ENCODE peak calls at places on chromosomes 7 and 10, in eight cellular contexts. One of them, this sample, is unnamed.
A peak's percentile ranks its signal among the peaks of the same experiment; 100 is the strongest.

GRCh38 chr7:17444673-17445072 is 146.2 kb downstream of the AHR start:
- DNase-seq in Peyer's patch: no peak
- DNase-seq in ovary: no peak
- DNase-seq in PC-9: peak; percentile 34
- DNase-seq in HCT116: peak; percentile 19
- DNase-seq in endothelial cell: no peak
- DNase-seq in GM23338: no peak
- DNase-seq in A549: peak; percentile 69
- DNase-seq in this sample: no peak

GRCh38 chr10:91799580-91799975 is 1.4 kb downstream of the TNKS2 start:
- DNase-seq in Peyer's patch: no peak
- DNase-seq in ovary: no peak
- DNase-seq in PC-9: no peak
- DNase-seq in HCT116: no peak
- DNase-seq in endothelial cell: no peak
- DNase-seq in GM23338: no peak
- DNase-seq in A549: no peak
- DNase-seq in this sample: no peak

GRCh38 chr7:91079491-91079890 is 184.7 kb upstream of the FZD1 start:
- DNase-seq in Peyer's patch: no peak
- DNase-seq in ovary: no peak
- DNase-seq in PC-9: no peak
- DNase-seq in HCT116: no peak
- DNase-seq in endothelial cell: no peak
- DNase-seq in GM23338: no peak
- DNase-seq in A549: no peak
- DNase-seq in this sample: no peak

GRCh38 chr10:106935978-106936451 is 228.5 kb downstream of the SORCS1 start:
- DNase-seq in Peyer's patch: no peak
- DNase-seq in ovary: no peak
- DNase-seq in PC-9: no peak
- DNase-seq in HCT116: no peak
- DNase-seq in endothelial cell: no peak
- DNase-seq in GM23338: no peak
- DNase-seq in A549: no peak
- DNase-seq in this sample: no peak

GRCh38 chr7:5450549-5451327 is 27.1 kb upstream of the TNRC18 start:
- DNase-seq in Peyer's patch: peak; percentile 67
- DNase-seq in ovary: peak; percentile 81
- DNase-seq in PC-9: peak; percentile 25
- DNase-seq in HCT116: no peak
- DNase-seq in endothelial cell: peak; percentile 65
- DNase-seq in GM23338: peak; percentile 83
- DNase-seq in A549: peak; percentile 41
- DNase-seq in this sample: no peak

GRCh38 chr10:38047666-38048065 is 37.2 kb downstream of the ZNF33A start:
- DNase-seq in Peyer's patch: no peak
- DNase-seq in ovary: no peak
- DNase-seq in PC-9: no peak
- DNase-seq in HCT116: no peak
- DNase-seq in endothelial cell: no peak
- DNase-seq in GM23338: no peak
- DNase-seq in A549: no peak
- DNase-seq in this sample: no peak

GRCh38 chr10:124385627-124386185 is 33.0 kb downstream of the OAT start:
- DNase-seq in Peyer's patch: no peak
- DNase-seq in ovary: peak; percentile 7
- DNase-seq in PC-9: no peak
- DNase-seq in HCT116: no peak
- DNase-seq in endothelial cell: no peak
- DNase-seq in GM23338: no peak
- DNase-seq in A549: no peak
- DNase-seq in this sample: no peak

GRCh38 chr10:113073549-113074189 is 123.6 kb downstream of the TCF7L2 start:
- DNase-seq in Peyer's patch: peak; percentile 87
- DNase-seq in ovary: peak; percentile 51
- DNase-seq in PC-9: peak; percentile 89
- DNase-seq in HCT116: peak; percentile 97
- DNase-seq in endothelial cell: no peak
- DNase-seq in GM23338: peak; percentile 75
- DNase-seq in A549: peak; percentile 99
- DNase-seq in this sample: peak; percentile 93

GRCh38 chr7:72170489-72170888 is 241.6 kb downstream of the CALN1 start:
- DNase-seq in Peyer's patch: no peak
- DNase-seq in ovary: no peak
- DNase-seq in PC-9: no peak
- DNase-seq in HCT116: no peak
- DNase-seq in endothelial cell: no peak
- DNase-seq in GM23338: no peak
- DNase-seq in A549: no peak
- DNase-seq in this sample: no peak

GRCh38 chr10:3906511-3907111 is 121.6 kb upstream of the KLF6 start:
- DNase-seq in Peyer's patch: no peak
- DNase-seq in ovary: peak; percentile 32
- DNase-seq in PC-9: no peak
- DNase-seq in HCT116: no peak
- DNase-seq in endothelial cell: no peak
- DNase-seq in GM23338: peak; percentile 38
- DNase-seq in A549: no peak
- DNase-seq in this sample: no peak

GRCh38 chr10:20100157-20100556 is 283.9 kb downstream of the PLXDC2 start:
- DNase-seq in Peyer's patch: no peak
- DNase-seq in ovary: no peak
- DNase-seq in PC-9: no peak
- DNase-seq in HCT116: no peak
- DNase-seq in endothelial cell: no peak
- DNase-seq in GM23338: no peak
- DNase-seq in A549: peak; percentile 5
- DNase-seq in this sample: no peak

GRCh38 chr10:30502266-30503058 is 68.5 kb downstream of the MAP3K8 start:
- DNase-seq in Peyer's patch: no peak
- DNase-seq in ovary: no peak
- DNase-seq in PC-9: peak; percentile 55
- DNase-seq in HCT116: no peak
- DNase-seq in endothelial cell: no peak
- DNase-seq in GM23338: no peak
- DNase-seq in A549: no peak
- DNase-seq in this sample: no peak

GRCh38 chr10:11295492-11295891 is 277.8 kb downstream of the CELF2 start:
- DNase-seq in Peyer's patch: no peak
- DNase-seq in ovary: no peak
- DNase-seq in PC-9: no peak
- DNase-seq in HCT116: no peak
- DNase-seq in endothelial cell: no peak
- DNase-seq in GM23338: no peak
- DNase-seq in A549: no peak
- DNase-seq in this sample: no peak

GRCh38 chr7:95686109-95686508 is 86.2 kb upstream of the DYNC1I1 start:
- DNase-seq in Peyer's patch: peak; percentile 49
- DNase-seq in ovary: peak; percentile 56
- DNase-seq in PC-9: peak; percentile 41
- DNase-seq in HCT116: peak; percentile 54
- DNase-seq in endothelial cell: peak; percentile 34
- DNase-seq in GM23338: peak; percentile 67
- DNase-seq in A549: peak; percentile 81
- DNase-seq in this sample: no peak

GRCh38 chr10:102752266-102752930 is 8.7 kb downstream of the WBP1L start:
- DNase-seq in Peyer's patch: no peak
- DNase-seq in ovary: peak; percentile 9
- DNase-seq in PC-9: no peak
- DNase-seq in HCT116: no peak
- DNase-seq in endothelial cell: no peak
- DNase-seq in GM23338: no peak
- DNase-seq in A549: no peak
- DNase-seq in this sample: no peak

GRCh38 chr10:17229967-17230682 is 2.1 kb downstream of the VIM start:
- DNase-seq in Peyer's patch: peak; percentile 86
- DNase-seq in ovary: peak; percentile 83
- DNase-seq in PC-9: peak; percentile 87
- DNase-seq in HCT116: peak; percentile 89
- DNase-seq in endothelial cell: peak; percentile 52
- DNase-seq in GM23338: peak; percentile 93
- DNase-seq in A549: peak; percentile 91
- DNase-seq in this sample: peak; percentile 92

GRCh38 chr7:2037301-2037804 is 195.4 kb downstream of the MAD1L1 start:
- DNase-seq in Peyer's patch: peak; percentile 34
- DNase-seq in ovary: no peak
- DNase-seq in PC-9: no peak
- DNase-seq in HCT116: no peak
- DNase-seq in endothelial cell: no peak
- DNase-seq in GM23338: no peak
- DNase-seq in A549: no peak
- DNase-seq in this sample: peak; percentile 44

GRCh38 chr10:1171182-1171581 is 115.0 kb downstream of the WDR37 start:
- DNase-seq in Peyer's patch: peak; percentile 0
- DNase-seq in ovary: no peak
- DNase-seq in PC-9: no peak
- DNase-seq in HCT116: no peak
- DNase-seq in endothelial cell: no peak
- DNase-seq in GM23338: no peak
- DNase-seq in A549: no peak
- DNase-seq in this sample: no peak

GRCh38 chr10:1170867-1171180 is 114.6 kb downstream of the WDR37 start:
- DNase-seq in Peyer's patch: peak; percentile 33
- DNase-seq in ovary: no peak
- DNase-seq in PC-9: no peak
- DNase-seq in HCT116: no peak
- DNase-seq in endothelial cell: no peak
- DNase-seq in GM23338: no peak
- DNase-seq in A549: no peak
- DNase-seq in this sample: no peak

GRCh38 chr10:1169186-1169885 is 113.2 kb downstream of the WDR37 start:
- DNase-seq in Peyer's patch: peak; percentile 34
- DNase-seq in ovary: no peak
- DNase-seq in PC-9: no peak
- DNase-seq in HCT116: no peak
- DNase-seq in endothelial cell: no peak
- DNase-seq in GM23338: no peak
- DNase-seq in A549: no peak
- DNase-seq in this sample: no peak

GRCh38 chr10:1171586-1171985 is 115.4 kb downstream of the WDR37 start:
- DNase-seq in Peyer's patch: peak; percentile 24
- DNase-seq in ovary: no peak
- DNase-seq in PC-9: no peak
- DNase-seq in HCT116: no peak
- DNase-seq in endothelial cell: no peak
- DNase-seq in GM23338: no peak
- DNase-seq in A549: no peak
- DNase-seq in this sample: no peak

GRCh38 chr10:1169981-1170866 is 114.0 kb downstream of the WDR37 start:
- DNase-seq in Peyer's patch: peak; percentile 7
- DNase-seq in ovary: no peak
- DNase-seq in PC-9: no peak
- DNase-seq in HCT116: no peak
- DNase-seq in endothelial cell: no peak
- DNase-seq in GM23338: no peak
- DNase-seq in A549: no peak
- DNase-seq in this sample: no peak
- TF ChIP-seq CTCF in Peyer's patch: no peak
- TF ChIP-seq CTCF in ovary: no peak
- TF ChIP-seq CTCF in PC-9: no peak
- TF ChIP-seq CTCF in HCT116: no peak
- TF ChIP-seq CTCF in endothelial cell: no peak
- TF ChIP-seq CTCF in GM23338: peak; percentile 5
- TF ChIP-seq CTCF in A549: no peak
- TF ChIP-seq CTCF in this sample: no peak

DNA sequence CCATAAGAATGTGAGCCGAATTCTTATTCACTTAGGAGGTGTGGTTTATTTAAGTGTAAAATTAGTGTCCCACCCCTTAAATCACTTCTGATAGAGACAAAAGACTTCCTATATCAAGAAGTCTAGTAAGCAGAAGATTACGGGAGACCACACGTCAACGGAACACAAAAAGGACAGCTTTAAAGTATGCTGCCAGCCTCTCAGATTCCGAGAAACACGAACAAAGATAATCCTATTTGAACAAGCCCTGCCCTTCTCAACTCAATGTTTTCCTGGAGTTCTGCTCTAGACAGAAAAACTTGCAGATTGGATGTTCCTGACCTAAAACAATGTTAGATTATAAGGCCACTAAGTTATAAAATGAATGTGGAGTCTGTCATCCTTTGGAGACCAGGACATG is 4.9 kb upstream of the MCU start:
- DNase-seq in Peyer's patch: no peak
- DNase-seq in ovary: no peak
- DNase-seq in PC-9: no peak
- DNase-seq in HCT116: no peak
- DNase-seq in endothelial cell: no peak
- DNase-seq in GM23338: no peak
- DNase-seq in A549: peak; percentile 91
- DNase-seq in this sample: no peak
- TF ChIP-seq CTCF in Peyer's patch: no peak
- TF ChIP-seq CTCF in ovary: no peak
- TF ChIP-seq CTCF in PC-9: no peak
- TF ChIP-seq CTCF in HCT116: no peak
- TF ChIP-seq CTCF in endothelial cell: no peak
- TF ChIP-seq CTCF in GM23338: no peak
- TF ChIP-seq CTCF in A549: no peak
- TF ChIP-seq CTCF in this sample: no peak

GRCh38 chr10:44822993-44823392 is 88.1 kb upstream of the TMEM72 start:
- DNase-seq in Peyer's patch: no peak
- DNase-seq in ovary: no peak
- DNase-seq in PC-9: no peak
- DNase-seq in HCT116: no peak
- DNase-seq in endothelial cell: no peak
- DNase-seq in GM23338: no peak
- DNase-seq in A549: no peak
- DNase-seq in this sample: no peak

GRCh38 chr10:44821290-44821689 is 89.8 kb upstream of the TMEM72 start:
- DNase-seq in Peyer's patch: no peak
- DNase-seq in ovary: no peak
- DNase-seq in PC-9: no peak
- DNase-seq in HCT116: no peak
- DNase-seq in endothelial cell: no peak
- DNase-seq in GM23338: no peak
- DNase-seq in A549: no peak
- DNase-seq in this sample: no peak

GRCh38 chr10:44822349-44822748 is 88.8 kb upstream of the TMEM72 start:
- DNase-seq in Peyer's patch: no peak
- DNase-seq in ovary: no peak
- DNase-seq in PC-9: no peak
- DNase-seq in HCT116: no peak
- DNase-seq in endothelial cell: no peak
- DNase-seq in GM23338: no peak
- DNase-seq in A549: no peak
- DNase-seq in this sample: no peak

GRCh38 chr10:44827431-44828006 is 83.6 kb upstream of the TMEM72 start:
- DNase-seq in Peyer's patch: no peak
- DNase-seq in ovary: no peak
- DNase-seq in PC-9: no peak
- DNase-seq in HCT116: no peak
- DNase-seq in endothelial cell: no peak
- DNase-seq in GM23338: no peak
- DNase-seq in A549: no peak
- DNase-seq in this sample: peak; percentile 93

GRCh38 chr10:44824607-44825006 is 86.5 kb upstream of the TMEM72 start:
- DNase-seq in Peyer's patch: no peak
- DNase-seq in ovary: no peak
- DNase-seq in PC-9: no peak
- DNase-seq in HCT116: no peak
- DNase-seq in endothelial cell: no peak
- DNase-seq in GM23338: no peak
- DNase-seq in A549: no peak
- DNase-seq in this sample: no peak
- TF ChIP-seq CTCF in Peyer's patch: no peak
- TF ChIP-seq CTCF in ovary: no peak
- TF ChIP-seq CTCF in PC-9: no peak
- TF ChIP-seq CTCF in HCT116: peak; percentile 13
- TF ChIP-seq CTCF in endothelial cell: no peak
- TF ChIP-seq CTCF in GM23338: no peak
- TF ChIP-seq CTCF in A549: no peak
- TF ChIP-seq CTCF in this sample: no peak

GRCh38 chr7:33686001-33686591 is 219.2 kb upstream of the BMPER start:
- DNase-seq in Peyer's patch: no peak
- DNase-seq in ovary: no peak
- DNase-seq in PC-9: no peak
- DNase-seq in HCT116: no peak
- DNase-seq in endothelial cell: no peak
- DNase-seq in GM23338: peak; percentile 62
- DNase-seq in A549: peak; percentile 4
- DNase-seq in this sample: no peak
- TF ChIP-seq CTCF in Peyer's patch: no peak
- TF ChIP-seq CTCF in ovary: no peak
- TF ChIP-seq CTCF in PC-9: no peak
- TF ChIP-seq CTCF in HCT116: peak; percentile 36
- TF ChIP-seq CTCF in endothelial cell: no peak
- TF ChIP-seq CTCF in GM23338: peak; percentile 45
- TF ChIP-seq CTCF in A549: no peak
- TF ChIP-seq CTCF in this sample: no peak